ENCODE peak calls at places on chromosomes 16 and 17, in eight cellular contexts. One of them, this sample, is unnamed.

GRCh38 chr17:41416478-41416877 is 7.9 kb downstream of the KRT37 start:
- DNase-seq in uterus: no peak
- DNase-seq in lower leg skin: no peak
- DNase-seq in ovary: no peak
- DNase-seq in endothelial cell of umbilical vein: no peak
- DNase-seq in A549: no peak
- DNase-seq in HCT116: no peak
- DNase-seq in NB4: no peak
- DNase-seq in this sample: no peak

GRCh38 chr16:276360-277077 is 775 bp upstream of the RGS11 start:
- DNase-seq in uterus: no peak
- DNase-seq in lower leg skin: no peak
- DNase-seq in ovary: no peak
- DNase-seq in endothelial cell of umbilical vein: no peak
- DNase-seq in A549: no peak
- DNase-seq in HCT116: no peak
- DNase-seq in NB4: no peak
- DNase-seq in this sample: no peak

GRCh38 chr17:11144358-11145233 is 96.4 kb upstream of the SHISA6 start:
- DNase-seq in uterus: no peak
- DNase-seq in lower leg skin: peak; percentile 23
- DNase-seq in ovary: no peak
- DNase-seq in endothelial cell of umbilical vein: no peak
- DNase-seq in A549: peak; percentile 28
- DNase-seq in HCT116: no peak
- DNase-seq in NB4: peak; percentile 56
- DNase-seq in this sample: no peak

GRCh38 chr17:57455063-57455914 is 199.0 kb downstream of the MSI2 start:
- DNase-seq in uterus: no peak
- DNase-seq in lower leg skin: no peak
- DNase-seq in ovary: no peak
- DNase-seq in endothelial cell of umbilical vein: no peak
- DNase-seq in A549: no peak
- DNase-seq in HCT116: no peak
- DNase-seq in NB4: peak; percentile 98
- DNase-seq in this sample: no peak

GRCh38 chr17:19313746-19314651 is 48.5 kb downstream of the B9D1 start:
- DNase-seq in uterus: no peak
- DNase-seq in lower leg skin: no peak
- DNase-seq in ovary: no peak
- DNase-seq in endothelial cell of umbilical vein: no peak
- DNase-seq in A549: no peak
- DNase-seq in HCT116: no peak
- DNase-seq in NB4: no peak
- DNase-seq in this sample: peak; percentile 47

GRCh38 chr17:82445542-82445941 is 5.0 kb downstream of the CYBC1 start:
- DNase-seq in uterus: no peak
- DNase-seq in lower leg skin: no peak
- DNase-seq in ovary: no peak
- DNase-seq in endothelial cell of umbilical vein: no peak
- DNase-seq in A549: no peak
- DNase-seq in HCT116: no peak
- DNase-seq in NB4: peak; percentile 25
- DNase-seq in this sample: no peak

GRCh38 chr17:57623620-57624019 is 121.5 kb downstream of the CCDC182 start:
- DNase-seq in uterus: no peak
- DNase-seq in lower leg skin: no peak
- DNase-seq in ovary: no peak
- DNase-seq in endothelial cell of umbilical vein: no peak
- DNase-seq in A549: no peak
- DNase-seq in HCT116: no peak
- DNase-seq in NB4: no peak
- DNase-seq in this sample: peak; percentile 75

GRCh38 chr17:43532581-43532980 is 13.6 kb downstream of the ETV4 start:
- DNase-seq in uterus: no peak
- DNase-seq in lower leg skin: no peak
- DNase-seq in ovary: no peak
- DNase-seq in endothelial cell of umbilical vein: no peak
- DNase-seq in A549: no peak
- DNase-seq in HCT116: no peak
- DNase-seq in NB4: no peak
- DNase-seq in this sample: peak; percentile 50

GRCh38 chr17:63699638-63700527 is at the start of gene LIMD2:
- DNase-seq in uterus: peak; percentile 54
- DNase-seq in lower leg skin: no peak
- DNase-seq in ovary: peak; percentile 49
- DNase-seq in endothelial cell of umbilical vein: peak; percentile 54
- DNase-seq in A549: peak; percentile 69
- DNase-seq in HCT116: no peak
- DNase-seq in NB4: peak; percentile 83
- DNase-seq in this sample: peak; percentile 97

GRCh38 chr17:80645706-80646325 is 101.2 kb downstream of the RPTOR start:
- DNase-seq in uterus: no peak
- DNase-seq in lower leg skin: no peak
- DNase-seq in ovary: no peak
- DNase-seq in endothelial cell of umbilical vein: no peak
- DNase-seq in A549: no peak
- DNase-seq in HCT116: no peak
- DNase-seq in NB4: no peak
- DNase-seq in this sample: no peak

GRCh38 chr17:6853764-6854442 is 22.4 kb upstream of the TEKT1 start:
- DNase-seq in uterus: no peak
- DNase-seq in lower leg skin: no peak
- DNase-seq in ovary: no peak
- DNase-seq in endothelial cell of umbilical vein: no peak
- DNase-seq in A549: peak; percentile 46
- DNase-seq in HCT116: peak; percentile 68
- DNase-seq in NB4: no peak
- DNase-seq in this sample: no peak

GRCh38 chr16:80460988-80461387 is 79.8 kb upstream of the DYNLRB2 start:
- DNase-seq in uterus: no peak
- DNase-seq in lower leg skin: no peak
- DNase-seq in ovary: no peak
- DNase-seq in endothelial cell of umbilical vein: no peak
- DNase-seq in A549: no peak
- DNase-seq in HCT116: no peak
- DNase-seq in NB4: no peak
- DNase-seq in this sample: no peak

GRCh38 chr17:4738136-4739121 is 1.2 kb upstream of the ZMYND15 start:
- DNase-seq in uterus: no peak
- DNase-seq in lower leg skin: no peak
- DNase-seq in ovary: no peak
- DNase-seq in endothelial cell of umbilical vein: no peak
- DNase-seq in A549: no peak
- DNase-seq in HCT116: no peak
- DNase-seq in NB4: no peak
- DNase-seq in this sample: peak; percentile 79

GRCh38 chr17:29619251-29619650 is 3.5 kb downstream of the CORO6 start:
- DNase-seq in uterus: no peak
- DNase-seq in lower leg skin: no peak
- DNase-seq in ovary: no peak
- DNase-seq in endothelial cell of umbilical vein: peak; percentile 42
- DNase-seq in A549: no peak
- DNase-seq in HCT116: no peak
- DNase-seq in NB4: peak; percentile 72
- DNase-seq in this sample: no peak

GRCh38 chr17:18186271-18186982 is 2.8 kb downstream of the ALKBH5 start:
- DNase-seq in uterus: peak; percentile 60
- DNase-seq in lower leg skin: no peak
- DNase-seq in ovary: no peak
- DNase-seq in endothelial cell of umbilical vein: peak; percentile 33
- DNase-seq in A549: no peak
- DNase-seq in HCT116: no peak
- DNase-seq in NB4: no peak
- DNase-seq in this sample: no peak

GRCh38 chr17:79461041-79461440 is 149.8 kb downstream of the RBFOX3 start:
- DNase-seq in uterus: no peak
- DNase-seq in lower leg skin: no peak
- DNase-seq in ovary: no peak
- DNase-seq in endothelial cell of umbilical vein: no peak
- DNase-seq in A549: peak; percentile 82
- DNase-seq in HCT116: no peak
- DNase-seq in NB4: no peak
- DNase-seq in this sample: no peak

GRCh38 chr17:30363715-30364202 is 15.0 kb upstream of the CPD start:
- DNase-seq in uterus: no peak
- DNase-seq in lower leg skin: no peak
- DNase-seq in ovary: no peak
- DNase-seq in endothelial cell of umbilical vein: no peak
- DNase-seq in A549: no peak
- DNase-seq in HCT116: no peak
- DNase-seq in NB4: peak; percentile 97
- DNase-seq in this sample: peak; percentile 86

GRCh38 chr16:69589434-69590269 is 23.9 kb downstream of the NFAT5 start:
- DNase-seq in uterus: no peak
- DNase-seq in lower leg skin: no peak
- DNase-seq in ovary: no peak
- DNase-seq in endothelial cell of umbilical vein: no peak
- DNase-seq in A549: no peak
- DNase-seq in HCT116: no peak
- DNase-seq in NB4: peak; percentile 34
- DNase-seq in this sample: no peak

GRCh38 chr17:49603720-49604119 is 28.0 kb downstream of the NXPH3 start:
- DNase-seq in uterus: no peak
- DNase-seq in lower leg skin: no peak
- DNase-seq in ovary: no peak
- DNase-seq in endothelial cell of umbilical vein: no peak
- DNase-seq in A549: no peak
- DNase-seq in HCT116: no peak
- DNase-seq in NB4: no peak
- DNase-seq in this sample: no peak

GRCh38 chr17:33948299-33948698 is 306.8 kb upstream of the CCL2 start:
- DNase-seq in uterus: no peak
- DNase-seq in lower leg skin: no peak
- DNase-seq in ovary: no peak
- DNase-seq in endothelial cell of umbilical vein: no peak
- DNase-seq in A549: no peak
- DNase-seq in HCT116: no peak
- DNase-seq in NB4: no peak
- DNase-seq in this sample: no peak

GRCh38 chr17:8382052-8382879 is 727 bp downstream of the RPL26 start:
- DNase-seq in uterus: no peak
- DNase-seq in lower leg skin: no peak
- DNase-seq in ovary: no peak
- DNase-seq in endothelial cell of umbilical vein: peak; percentile 51
- DNase-seq in A549: peak; percentile 24
- DNase-seq in HCT116: no peak
- DNase-seq in NB4: peak; percentile 30
- DNase-seq in this sample: no peak
- TF ChIP-seq POLR2A in uterus: no peak
- TF ChIP-seq POLR2A in lower leg skin: no peak
- TF ChIP-seq POLR2A in ovary: no peak
- TF ChIP-seq POLR2A in endothelial cell of umbilical vein: peak; percentile 13
- TF ChIP-seq POLR2A in A549: no peak
- TF ChIP-seq POLR2A in HCT116: no peak
- TF ChIP-seq POLR2A in NB4: no peak
- TF ChIP-seq POLR2A in this sample: no peak

DNA sequence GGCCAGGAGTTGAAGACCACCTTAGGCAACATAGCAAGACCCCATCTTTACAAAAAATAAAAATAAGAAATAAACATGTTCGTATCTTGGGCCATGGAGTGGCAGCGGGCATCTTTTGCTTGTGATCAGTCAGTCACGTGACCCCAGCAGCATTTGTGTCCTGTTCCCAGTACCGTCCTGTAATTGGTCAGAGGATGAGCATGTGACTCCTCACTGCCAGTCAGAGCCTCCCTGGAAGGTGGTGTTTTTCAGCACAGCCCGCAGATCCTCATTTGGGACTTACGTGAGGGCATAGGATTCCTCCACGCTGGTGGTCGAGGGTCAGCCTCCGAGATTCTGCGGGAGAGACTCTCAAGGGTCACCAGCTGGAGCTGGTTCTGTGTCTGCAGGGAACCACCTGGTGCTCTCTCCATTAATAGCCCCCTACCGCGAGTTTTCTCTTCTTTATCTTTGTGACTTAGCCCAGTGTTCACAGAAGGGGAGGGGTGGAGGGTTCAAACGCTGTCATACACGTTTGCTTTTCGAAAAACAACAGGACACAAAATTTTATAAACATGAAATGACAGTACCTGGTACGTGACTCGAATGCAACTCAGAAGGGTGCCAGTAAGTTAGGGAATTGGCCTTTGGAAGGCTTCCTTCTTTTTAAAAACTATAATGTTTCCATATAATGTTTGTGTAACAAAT is 17.2 kb downstream of the MRC2 start:
- DNase-seq in uterus: no peak
- DNase-seq in lower leg skin: no peak
- DNase-seq in ovary: no peak
- DNase-seq in endothelial cell of umbilical vein: no peak
- DNase-seq in A549: no peak
- DNase-seq in HCT116: no peak
- DNase-seq in NB4: no peak
- DNase-seq in this sample: no peak
- TF ChIP-seq POLR2A in uterus: no peak
- TF ChIP-seq POLR2A in lower leg skin: no peak
- TF ChIP-seq POLR2A in ovary: no peak
- TF ChIP-seq POLR2A in endothelial cell of umbilical vein: no peak
- TF ChIP-seq POLR2A in A549: no peak
- TF ChIP-seq POLR2A in HCT116: no peak
- TF ChIP-seq POLR2A in NB4: no peak
- TF ChIP-seq POLR2A in this sample: no peak

GRCh38 chr17:2709173-2709661 is 2.3 kb downstream of the CLUH start:
- DNase-seq in uterus: no peak
- DNase-seq in lower leg skin: no peak
- DNase-seq in ovary: no peak
- DNase-seq in endothelial cell of umbilical vein: no peak
- DNase-seq in A549: no peak
- DNase-seq in HCT116: no peak
- DNase-seq in NB4: peak; percentile 65
- DNase-seq in this sample: no peak

GRCh38 chr17:2705888-2706795 is 5.4 kb downstream of the CLUH start:
- DNase-seq in uterus: no peak
- DNase-seq in lower leg skin: no peak
- DNase-seq in ovary: no peak
- DNase-seq in endothelial cell of umbilical vein: no peak
- DNase-seq in A549: no peak
- DNase-seq in HCT116: no peak
- DNase-seq in NB4: no peak
- DNase-seq in this sample: peak; percentile 74

GRCh38 chr17:2706911-2707510 is 4.6 kb downstream of the CLUH start:
- DNase-seq in uterus: no peak
- DNase-seq in lower leg skin: no peak
- DNase-seq in ovary: no peak
- DNase-seq in endothelial cell of umbilical vein: no peak
- DNase-seq in A549: no peak
- DNase-seq in HCT116: no peak
- DNase-seq in NB4: no peak
- DNase-seq in this sample: peak; percentile 69

GRCh38 chr17:2708585-2709172 is 2.9 kb downstream of the CLUH start:
- DNase-seq in uterus: no peak
- DNase-seq in lower leg skin: no peak
- DNase-seq in ovary: no peak
- DNase-seq in endothelial cell of umbilical vein: no peak
- DNase-seq in A549: no peak
- DNase-seq in HCT116: no peak
- DNase-seq in NB4: no peak
- DNase-seq in this sample: no peak

GRCh38 chr17:2707721-2708584 is 3.6 kb downstream of the CLUH start:
- DNase-seq in uterus: peak; percentile 44
- DNase-seq in lower leg skin: no peak
- DNase-seq in ovary: no peak
- DNase-seq in endothelial cell of umbilical vein: no peak
- DNase-seq in A549: peak; percentile 76
- DNase-seq in HCT116: no peak
- DNase-seq in NB4: peak; percentile 31
- DNase-seq in this sample: peak; percentile 76
- TF ChIP-seq POLR2A in uterus: no peak
- TF ChIP-seq POLR2A in lower leg skin: no peak
- TF ChIP-seq POLR2A in ovary: no peak
- TF ChIP-seq POLR2A in endothelial cell of umbilical vein: no peak
- TF ChIP-seq POLR2A in A549: no peak
- TF ChIP-seq POLR2A in HCT116: no peak
- TF ChIP-seq POLR2A in NB4: no peak
- TF ChIP-seq POLR2A in this sample: no peak

GRCh38 chr16:1983544-1984346 is at the start of gene GFER:
- DNase-seq in uterus: peak; percentile 91
- DNase-seq in lower leg skin: peak; percentile 77
- DNase-seq in ovary: peak; percentile 82
- DNase-seq in endothelial cell of umbilical vein: peak; percentile 93
- DNase-seq in A549: peak; percentile 94
- DNase-seq in HCT116: peak; percentile 85
- DNase-seq in NB4: peak; percentile 93
- DNase-seq in this sample: peak; percentile 96
- TF ChIP-seq POLR2A in uterus: no peak
- TF ChIP-seq POLR2A in lower leg skin: no peak
- TF ChIP-seq POLR2A in ovary: peak; percentile 24
- TF ChIP-seq POLR2A in endothelial cell of umbilical vein: peak; percentile 90
- TF ChIP-seq POLR2A in A549: peak; percentile 85
- TF ChIP-seq POLR2A in HCT116: no peak
- TF ChIP-seq POLR2A in NB4: peak; percentile 70
- TF ChIP-seq POLR2A in this sample: no peak